ENCODE peak calls at places on chromosome 10, in four cellular contexts. One of them, this sample, is unnamed.

GRCh38 chr10:76080406-76080805 is 649.0 kb downstream of the LRMDA start:
- DNase-seq in Calu3: no peak
- DNase-seq in effector CD8-positive, alpha-beta T cell: no peak
- DNase-seq in NAMALWA: no peak
- DNase-seq in this sample: peak

GRCh38 chr10:6044060-6044459 is 18.1 kb downstream of the IL2RA start:
- DNase-seq in Calu3: no peak
- DNase-seq in effector CD8-positive, alpha-beta T cell: no peak
- DNase-seq in NAMALWA: no peak
- DNase-seq in this sample: no peak

GRCh38 chr10:50369931-50370330 is 118.6 kb upstream of the ASAH2 start:
- DNase-seq in Calu3: no peak
- DNase-seq in effector CD8-positive, alpha-beta T cell: no peak
- DNase-seq in NAMALWA: no peak
- DNase-seq in this sample: peak

GRCh38 chr10:5890519-5890878 is 456 bp downstream of the FBH1 start:
- DNase-seq in Calu3: peak
- DNase-seq in effector CD8-positive, alpha-beta T cell: peak
- DNase-seq in NAMALWA: peak
- DNase-seq in this sample: no peak

GRCh38 chr10:113073549-113074189 is 123.6 kb downstream of the TCF7L2 start:
- DNase-seq in Calu3: peak
- DNase-seq in effector CD8-positive, alpha-beta T cell: no peak
- DNase-seq in NAMALWA: no peak
- DNase-seq in this sample: peak

GRCh38 chr10:47009215-47009838 is 98.1 kb downstream of the PTPN20 start:
- DNase-seq in Calu3: no peak
- DNase-seq in effector CD8-positive, alpha-beta T cell: no peak
- DNase-seq in NAMALWA: no peak
- DNase-seq in this sample: no peak

GRCh38 chr10:77301305-77301730 is 336.3 kb downstream of the KCNMA1 start:
- DNase-seq in Calu3: no peak
- DNase-seq in effector CD8-positive, alpha-beta T cell: no peak
- DNase-seq in NAMALWA: no peak
- DNase-seq in this sample: peak

GRCh38 chr10:98852686-98853085 is 383.0 kb downstream of the HPSE2 start:
- DNase-seq in Calu3: no peak
- DNase-seq in effector CD8-positive, alpha-beta T cell: no peak
- DNase-seq in NAMALWA: peak
- DNase-seq in this sample: no peak

GRCh38 chr10:48509061-48509772 is 95.7 kb downstream of the ARHGAP22 start:
- DNase-seq in Calu3: no peak
- DNase-seq in effector CD8-positive, alpha-beta T cell: no peak
- DNase-seq in NAMALWA: no peak
- DNase-seq in this sample: no peak

GRCh38 chr10:90462761-90463160 is 395.1 kb downstream of the HTR7 start:
- DNase-seq in Calu3: no peak
- DNase-seq in effector CD8-positive, alpha-beta T cell: no peak
- DNase-seq in NAMALWA: no peak
- DNase-seq in this sample: peak

GRCh38 chr10:95537543-95537930 is 23.6 kb downstream of the SORBS1 start:
- DNase-seq in Calu3: peak
- DNase-seq in effector CD8-positive, alpha-beta T cell: no peak
- DNase-seq in NAMALWA: no peak
- DNase-seq in this sample: no peak

GRCh38 chr10:124667425-124668130 is 76.6 kb downstream of the FAM53B start:
- DNase-seq in Calu3: no peak
- DNase-seq in effector CD8-positive, alpha-beta T cell: no peak
- DNase-seq in NAMALWA: no peak
- DNase-seq in this sample: no peak

GRCh38 chr10:86363833-86364511 is 2.6 kb downstream of the GRID1 start:
- DNase-seq in Calu3: no peak
- DNase-seq in effector CD8-positive, alpha-beta T cell: no peak
- DNase-seq in NAMALWA: peak
- DNase-seq in this sample: no peak

GRCh38 chr10:126302831-126303230 is 85.4 kb downstream of the ADAM12 start:
- DNase-seq in Calu3: no peak
- DNase-seq in effector CD8-positive, alpha-beta T cell: no peak
- DNase-seq in NAMALWA: no peak
- DNase-seq in this sample: no peak

GRCh38 chr10:104368406-104368805 is 14.8 kb downstream of the CFAP58 start:
- DNase-seq in Calu3: no peak
- DNase-seq in effector CD8-positive, alpha-beta T cell: no peak
- DNase-seq in NAMALWA: no peak
- DNase-seq in this sample: no peak

GRCh38 chr10:113158183-113158582 is 208.1 kb downstream of the TCF7L2 start:
- DNase-seq in Calu3: no peak
- DNase-seq in effector CD8-positive, alpha-beta T cell: no peak
- DNase-seq in NAMALWA: no peak
- DNase-seq in this sample: no peak

This sample was measured in iris pigment epithelial cell.